ENCODE peak calls at places on chromosome 7, in five cellular contexts. Z is HFF-Myc, G is gastrocnemius medialis, S is fibroblast of mammary gland, P is right cardiac atrium. F is an unnamed sample.

GRCh38 chr7:96237040-96237439 is 84.9 kb downstream of the SLC25A13 start:
- DNase-seq in S (no peak), P (no peak), G (no peak), Z (no peak), F (no peak)

GRCh38 chr7:44212581-44213184 is 11.9 kb downstream of the YKT6 start:
- DNase-seq in Z (no peak), P (peak), S (no peak), G (peak), F (no peak)

GRCh38 chr7:6443372-6443941 is 4.3 kb downstream of the DAGLB start:
- DNase-seq in P (no peak), G (no peak), Z (peak), S (peak), F (no peak)

GRCh38 chr7:121182902-121183301 is 145.9 kb upstream of the WNT16 start:
- DNase-seq in G (no peak), S (no peak), Z (no peak), P (no peak), F (no peak)

GRCh38 chr7:128352138-128352537 is 8.4 kb upstream of the RBM28 start:
- DNase-seq in Z (no peak), S (peak), P (peak), G (peak), F (no peak)

GRCh38 chr7:27476493-27476892 is 186.2 kb downstream of the HIBADH start:
- DNase-seq in Z (no peak), G (no peak), S (no peak), P (no peak), F (no peak)

GRCh38 chr7:116340201-116340847 is 130.0 kb downstream of the TES start:
- DNase-seq in P (no peak), G (no peak), Z (no peak), S (peak), F (no peak)

GRCh38 chr7:42549212-42549611 is 312.2 kb upstream of the GLI3 start:
- DNase-seq in G (no peak), Z (no peak), S (peak), P (no peak), F (no peak)

GRCh38 chr7:47038621-47039020 is 543.3 kb downstream of the TNS3 start:
- DNase-seq in Z (no peak), G (no peak), S (no peak), P (no peak), F (no peak)

GRCh38 chr7:38942431-38943051 is 33.5 kb upstream of the VPS41 start:
- DNase-seq in G (no peak), P (no peak), Z (no peak), S (no peak), F (no peak)

GRCh38 chr7:35336444-35336843 is 82.5 kb upstream of the TBX20 start:
- DNase-seq in P (no peak), G (no peak), S (no peak), Z (no peak), F (no peak)

GRCh38 chr7:100200693-100201092 is 19.1 kb upstream of the PVRIG start:
- DNase-seq in P (no peak), Z (no peak), S (no peak), G (no peak), F (peak)

GRCh38 chr7:101879565-101879964 is 62.1 kb downstream of the CUX1 start:
- DNase-seq in P (no peak), G (no peak), S (no peak), Z (no peak), F (no peak)

GRCh38 chr7:41122256-41122987 is 580.5 kb downstream of the INHBA start:
- DNase-seq in G (no peak), P (no peak), Z (no peak), S (no peak), F (no peak)

GRCh38 chr7:1919539-1920265 is 249.6 kb downstream of the ELFN1 start:
- DNase-seq in P (peak), Z (no peak), G (peak), S (peak), F (peak)
- H3K4me3 ChIP-seq in P (no peak), Z (no peak), G (no peak), S (no peak), F (no peak)

GRCh38 chr7:90599038-90599437 is 2.9 kb downstream of the CDK14 start:
- DNase-seq in G (no peak), P (no peak), S (no peak), Z (no peak), F (no peak)
- H3K4me3 ChIP-seq in G (no peak), P (no peak), S (no peak), Z (no peak), F (no peak)

GRCh38 chr7:16067695-16068094 is 353.6 kb downstream of the CRPPA start:
- DNase-seq in G (no peak), S (no peak), Z (no peak), P (no peak), F (no peak)
- H3K4me3 ChIP-seq in G (peak), S (no peak), Z (no peak), P (peak), F (no peak)

DNA sequence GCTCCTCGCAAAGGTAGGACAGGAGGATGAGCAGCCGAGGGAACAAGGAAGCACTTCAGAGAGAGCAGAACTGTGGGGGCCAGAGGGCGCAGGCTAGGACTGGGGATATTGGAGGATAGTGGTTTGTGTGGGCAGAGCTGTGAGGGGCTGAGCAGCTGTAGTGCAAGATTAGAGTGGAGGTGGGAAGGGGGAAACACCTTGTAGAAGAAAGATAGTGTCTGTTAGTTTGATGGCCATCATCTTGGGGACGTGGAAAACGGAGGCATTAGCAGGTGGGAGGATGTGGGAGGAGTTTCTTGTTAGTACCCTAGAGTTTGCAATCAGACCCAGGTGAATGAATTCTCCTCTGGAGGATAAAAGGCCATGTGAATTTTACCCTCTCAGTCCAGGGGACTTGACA is 33.9 kb downstream of the PRSS2 start:
- DNase-seq in Z (no peak), P (no peak), G (no peak), S (no peak), F (no peak)
- H3K4me3 ChIP-seq in Z (no peak), P (no peak), G (no peak), S (no peak), F (no peak)